ENCODE peak calls at places on chromosome 20, in eight cellular contexts. One of them, this sample, is unnamed.

GRCh38 chr20:63850689-63851547 is 10.4 kb upstream of the ABHD16B start:
- DNase-seq in OCI-LY7: no peak
- DNase-seq in pancreas: no peak
- DNase-seq in adrenal gland: no peak
- DNase-seq in transverse colon: peak
- DNase-seq in heart right ventricle: no peak
- DNase-seq in SJSA1: no peak
- DNase-seq in HFF-Myc: no peak
- DNase-seq in this sample: no peak

GRCh38 chr20:20009784-20010253 is 7.3 kb upstream of the NAA20 start:
- DNase-seq in OCI-LY7: no peak
- DNase-seq in pancreas: no peak
- DNase-seq in adrenal gland: no peak
- DNase-seq in transverse colon: no peak
- DNase-seq in heart right ventricle: no peak
- DNase-seq in SJSA1: no peak
- DNase-seq in HFF-Myc: no peak
- DNase-seq in this sample: no peak

GRCh38 chr20:63116412-63117106 is 99.4 kb downstream of the YTHDF1 start:
- DNase-seq in OCI-LY7: no peak
- DNase-seq in pancreas: peak
- DNase-seq in adrenal gland: no peak
- DNase-seq in transverse colon: no peak
- DNase-seq in heart right ventricle: no peak
- DNase-seq in SJSA1: no peak
- DNase-seq in HFF-Myc: no peak
- DNase-seq in this sample: no peak

GRCh38 chr20:61818746-61819483 is 246.8 kb downstream of the TAF4 start:
- DNase-seq in OCI-LY7: no peak
- DNase-seq in pancreas: no peak
- DNase-seq in adrenal gland: no peak
- DNase-seq in transverse colon: no peak
- DNase-seq in heart right ventricle: no peak
- DNase-seq in SJSA1: no peak
- DNase-seq in HFF-Myc: no peak
- DNase-seq in this sample: no peak

GRCh38 chr20:21235713-21236445 is 67.3 kb upstream of the XRN2 start:
- DNase-seq in OCI-LY7: peak
- DNase-seq in pancreas: peak
- DNase-seq in adrenal gland: peak
- DNase-seq in transverse colon: peak
- DNase-seq in heart right ventricle: peak
- DNase-seq in SJSA1: peak
- DNase-seq in HFF-Myc: peak
- DNase-seq in this sample: peak

GRCh38 chr20:64253000-64253383 is 2.6 kb upstream of the PCMTD2 start:
- DNase-seq in OCI-LY7: no peak
- DNase-seq in pancreas: no peak
- DNase-seq in adrenal gland: no peak
- DNase-seq in transverse colon: no peak
- DNase-seq in heart right ventricle: no peak
- DNase-seq in SJSA1: no peak
- DNase-seq in HFF-Myc: no peak
- DNase-seq in this sample: no peak

GRCh38 chr20:33576432-33576883 is 85.7 kb upstream of the C20orf144 start:
- DNase-seq in OCI-LY7: peak
- DNase-seq in pancreas: no peak
- DNase-seq in adrenal gland: no peak
- DNase-seq in transverse colon: no peak
- DNase-seq in heart right ventricle: no peak
- DNase-seq in SJSA1: no peak
- DNase-seq in HFF-Myc: no peak
- DNase-seq in this sample: no peak

GRCh38 chr20:25214416-25214770 is 18.9 kb downstream of the ENTPD6 start:
- DNase-seq in OCI-LY7: no peak
- DNase-seq in pancreas: no peak
- DNase-seq in adrenal gland: no peak
- DNase-seq in transverse colon: no peak
- DNase-seq in heart right ventricle: no peak
- DNase-seq in SJSA1: no peak
- DNase-seq in HFF-Myc: no peak
- DNase-seq in this sample: no peak

GRCh38 chr20:9515211-9515580 is 806 bp downstream of the LAMP5 start:
- DNase-seq in OCI-LY7: no peak
- DNase-seq in pancreas: no peak
- DNase-seq in adrenal gland: no peak
- DNase-seq in transverse colon: no peak
- DNase-seq in heart right ventricle: no peak
- DNase-seq in SJSA1: no peak
- DNase-seq in HFF-Myc: no peak
- DNase-seq in this sample: no peak

GRCh38 chr20:13302647-13303425 is 81.8 kb downstream of the ISM1 start:
- DNase-seq in OCI-LY7: peak
- DNase-seq in pancreas: no peak
- DNase-seq in adrenal gland: peak
- DNase-seq in transverse colon: peak
- DNase-seq in heart right ventricle: no peak
- DNase-seq in SJSA1: no peak
- DNase-seq in HFF-Myc: no peak
- DNase-seq in this sample: no peak

GRCh38 chr20:11437611-11438380 is 479.9 kb upstream of the BTBD3 start:
- DNase-seq in OCI-LY7: no peak
- DNase-seq in pancreas: no peak
- DNase-seq in adrenal gland: no peak
- DNase-seq in transverse colon: no peak
- DNase-seq in heart right ventricle: no peak
- DNase-seq in SJSA1: no peak
- DNase-seq in HFF-Myc: no peak
- DNase-seq in this sample: no peak

GRCh38 chr20:33709398-33709797 is 10.7 kb downstream of the PXMP4 start:
- DNase-seq in OCI-LY7: no peak
- DNase-seq in pancreas: no peak
- DNase-seq in adrenal gland: peak
- DNase-seq in transverse colon: no peak
- DNase-seq in heart right ventricle: no peak
- DNase-seq in SJSA1: no peak
- DNase-seq in HFF-Myc: no peak
- DNase-seq in this sample: no peak

GRCh38 chr20:56433880-56434255 is 21.8 kb downstream of the CASS4 start:
- DNase-seq in OCI-LY7: no peak
- DNase-seq in pancreas: no peak
- DNase-seq in adrenal gland: peak
- DNase-seq in transverse colon: no peak
- DNase-seq in heart right ventricle: no peak
- DNase-seq in SJSA1: no peak
- DNase-seq in HFF-Myc: peak
- DNase-seq in this sample: peak

GRCh38 chr20:63171991-63172390 is 43.9 kb downstream of the YTHDF1 start:
- DNase-seq in OCI-LY7: no peak
- DNase-seq in pancreas: no peak
- DNase-seq in adrenal gland: no peak
- DNase-seq in transverse colon: no peak
- DNase-seq in heart right ventricle: no peak
- DNase-seq in SJSA1: no peak
- DNase-seq in HFF-Myc: no peak
- DNase-seq in this sample: no peak

GRCh38 chr20:32589256-32589655 is 4.1 kb upstream of the NOL4L start:
- DNase-seq in OCI-LY7: no peak
- DNase-seq in pancreas: no peak
- DNase-seq in adrenal gland: no peak
- DNase-seq in transverse colon: no peak
- DNase-seq in heart right ventricle: no peak
- DNase-seq in SJSA1: no peak
- DNase-seq in HFF-Myc: no peak
- DNase-seq in this sample: no peak

GRCh38 chr20:41029150-41029872 is 689 bp downstream of the TOP1 start:
- DNase-seq in OCI-LY7: no peak
- DNase-seq in pancreas: peak
- DNase-seq in adrenal gland: peak
- DNase-seq in transverse colon: peak
- DNase-seq in heart right ventricle: no peak
- DNase-seq in SJSA1: no peak
- DNase-seq in HFF-Myc: no peak
- DNase-seq in this sample: no peak

GRCh38 chr20:40895182-40895581 is 133.4 kb upstream of the TOP1 start:
- DNase-seq in OCI-LY7: no peak
- DNase-seq in pancreas: no peak
- DNase-seq in adrenal gland: no peak
- DNase-seq in transverse colon: no peak
- DNase-seq in heart right ventricle: no peak
- DNase-seq in SJSA1: no peak
- DNase-seq in HFF-Myc: no peak
- DNase-seq in this sample: no peak

DNA sequence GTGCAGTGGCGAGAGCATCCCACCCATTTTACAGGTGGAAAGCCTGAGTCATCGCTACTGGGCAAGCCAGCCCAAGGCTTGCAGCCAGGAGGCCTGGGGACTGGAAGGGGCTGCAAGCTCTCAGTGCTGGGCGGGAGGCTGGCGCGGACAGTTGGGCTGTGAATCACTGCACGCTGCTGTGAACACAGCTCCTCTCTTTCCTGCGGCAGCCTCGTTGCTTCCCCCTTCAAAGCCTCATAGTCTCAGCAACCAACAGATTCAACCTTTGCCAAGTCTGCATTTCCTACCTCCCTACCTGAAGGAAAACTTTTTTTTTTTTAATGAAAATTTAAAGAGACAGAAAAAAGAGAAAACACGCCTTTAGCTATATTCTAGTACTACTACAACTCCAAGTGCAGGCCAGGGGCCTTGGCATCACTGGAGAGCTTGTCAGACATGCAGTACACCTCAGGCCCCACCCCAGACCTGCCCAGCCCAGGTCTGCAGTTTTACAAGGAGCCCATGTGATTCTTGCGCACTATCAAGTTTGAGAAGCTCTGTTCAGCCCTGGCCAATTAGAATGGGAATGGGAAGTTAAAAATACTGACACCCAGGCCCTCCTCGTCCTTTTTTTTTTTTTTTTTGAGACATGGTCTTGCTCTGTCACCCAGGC is 85.1 kb downstream of the NFATC2 start:
- DNase-seq in OCI-LY7: peak
- DNase-seq in pancreas: peak
- DNase-seq in adrenal gland: peak
- DNase-seq in transverse colon: no peak
- DNase-seq in heart right ventricle: peak
- DNase-seq in SJSA1: no peak
- DNase-seq in HFF-Myc: peak
- DNase-seq in this sample: no peak
- H3K4me3 ChIP-seq in OCI-LY7: no peak
- H3K4me3 ChIP-seq in pancreas: no peak
- H3K4me3 ChIP-seq in adrenal gland: no peak
- H3K4me3 ChIP-seq in transverse colon: no peak
- H3K4me3 ChIP-seq in heart right ventricle: no peak
- H3K4me3 ChIP-seq in SJSA1: no peak
- H3K4me3 ChIP-seq in HFF-Myc: no peak
- H3K4me3 ChIP-seq in this sample: no peak

DNA sequence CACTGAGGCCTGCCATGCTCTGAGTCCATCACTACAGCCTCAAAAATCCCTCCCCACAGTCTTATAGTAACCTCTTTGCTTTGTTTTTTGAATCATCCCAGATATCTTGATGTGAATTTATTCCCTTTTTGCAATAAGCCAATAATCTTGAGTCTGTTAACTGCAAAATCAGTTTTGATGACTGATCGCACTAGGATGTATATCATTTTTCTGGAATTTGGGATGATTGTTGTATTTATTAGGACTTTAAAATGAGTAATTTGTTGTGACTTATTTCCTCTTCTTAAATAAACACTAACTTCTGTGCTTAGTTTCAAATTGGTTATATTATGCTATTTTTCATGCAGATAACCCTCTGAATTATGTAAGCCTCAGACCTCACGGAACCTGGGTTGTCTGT is 5.6 kb downstream of the CST4 start:
- DNase-seq in OCI-LY7: no peak
- DNase-seq in pancreas: no peak
- DNase-seq in adrenal gland: no peak
- DNase-seq in transverse colon: no peak
- DNase-seq in heart right ventricle: no peak
- DNase-seq in SJSA1: no peak
- DNase-seq in HFF-Myc: no peak
- DNase-seq in this sample: no peak
- H3K4me3 ChIP-seq in OCI-LY7: no peak
- H3K4me3 ChIP-seq in pancreas: no peak
- H3K4me3 ChIP-seq in adrenal gland: no peak
- H3K4me3 ChIP-seq in transverse colon: no peak
- H3K4me3 ChIP-seq in heart right ventricle: no peak
- H3K4me3 ChIP-seq in SJSA1: no peak
- H3K4me3 ChIP-seq in HFF-Myc: no peak
- H3K4me3 ChIP-seq in this sample: no peak

GRCh38 chr20:37394543-37395410 is 48.8 kb downstream of the SRC start:
- DNase-seq in OCI-LY7: no peak
- DNase-seq in pancreas: peak
- DNase-seq in adrenal gland: no peak
- DNase-seq in transverse colon: no peak
- DNase-seq in heart right ventricle: no peak
- DNase-seq in SJSA1: no peak
- DNase-seq in HFF-Myc: no peak
- DNase-seq in this sample: no peak
- H3K4me3 ChIP-seq in OCI-LY7: no peak
- H3K4me3 ChIP-seq in pancreas: no peak
- H3K4me3 ChIP-seq in adrenal gland: no peak
- H3K4me3 ChIP-seq in transverse colon: no peak
- H3K4me3 ChIP-seq in heart right ventricle: no peak
- H3K4me3 ChIP-seq in SJSA1: no peak
- H3K4me3 ChIP-seq in HFF-Myc: no peak
- H3K4me3 ChIP-seq in this sample: no peak

GRCh38 chr20:6848992-6849391 is 81.5 kb downstream of the BMP2 start:
- DNase-seq in OCI-LY7: no peak
- DNase-seq in pancreas: no peak
- DNase-seq in adrenal gland: no peak
- DNase-seq in transverse colon: no peak
- DNase-seq in heart right ventricle: no peak
- DNase-seq in SJSA1: no peak
- DNase-seq in HFF-Myc: no peak
- DNase-seq in this sample: no peak
- H3K4me3 ChIP-seq in OCI-LY7: no peak
- H3K4me3 ChIP-seq in pancreas: no peak
- H3K4me3 ChIP-seq in adrenal gland: no peak
- H3K4me3 ChIP-seq in transverse colon: no peak
- H3K4me3 ChIP-seq in heart right ventricle: no peak
- H3K4me3 ChIP-seq in SJSA1: no peak
- H3K4me3 ChIP-seq in HFF-Myc: no peak
- H3K4me3 ChIP-seq in this sample: no peak

DNA sequence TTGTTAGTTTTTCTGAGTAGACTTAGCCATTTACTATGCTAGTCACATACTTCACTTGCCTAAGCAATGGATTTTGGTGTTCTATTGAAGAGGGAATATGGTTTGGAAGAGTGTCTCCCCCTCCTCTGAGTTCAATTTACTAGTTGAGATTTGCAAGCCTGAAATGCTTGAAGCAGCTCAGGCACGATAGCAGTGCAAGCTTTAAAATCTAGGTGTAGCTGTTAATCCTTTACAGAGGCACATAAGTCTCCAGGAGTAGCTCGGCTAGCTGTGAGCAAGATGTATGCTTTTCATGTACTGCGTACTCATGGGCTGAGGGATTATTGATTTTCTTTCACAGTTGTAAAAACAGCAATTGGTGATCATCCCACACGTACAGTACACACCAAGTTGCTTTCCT is 745 bp downstream of the FLRT3 start:
- DNase-seq in OCI-LY7: no peak
- DNase-seq in pancreas: no peak
- DNase-seq in adrenal gland: no peak
- DNase-seq in transverse colon: no peak
- DNase-seq in heart right ventricle: no peak
- DNase-seq in SJSA1: no peak
- DNase-seq in HFF-Myc: no peak
- DNase-seq in this sample: no peak
- H3K4me3 ChIP-seq in OCI-LY7: no peak
- H3K4me3 ChIP-seq in pancreas: peak
- H3K4me3 ChIP-seq in adrenal gland: peak
- H3K4me3 ChIP-seq in transverse colon: peak
- H3K4me3 ChIP-seq in heart right ventricle: peak
- H3K4me3 ChIP-seq in SJSA1: peak
- H3K4me3 ChIP-seq in HFF-Myc: peak
- H3K4me3 ChIP-seq in this sample: peak

GRCh38 chr20:51540585-51540984 is 1.9 kb downstream of the NFATC2 start:
- DNase-seq in OCI-LY7: no peak
- DNase-seq in pancreas: no peak
- DNase-seq in adrenal gland: no peak
- DNase-seq in transverse colon: no peak
- DNase-seq in heart right ventricle: no peak
- DNase-seq in SJSA1: no peak
- DNase-seq in HFF-Myc: no peak
- DNase-seq in this sample: no peak
- H3K4me3 ChIP-seq in OCI-LY7: peak
- H3K4me3 ChIP-seq in pancreas: no peak
- H3K4me3 ChIP-seq in adrenal gland: no peak
- H3K4me3 ChIP-seq in transverse colon: no peak
- H3K4me3 ChIP-seq in heart right ventricle: no peak
- H3K4me3 ChIP-seq in SJSA1: no peak
- H3K4me3 ChIP-seq in HFF-Myc: no peak
- H3K4me3 ChIP-seq in this sample: no peak

This sample was measured in AG09309.